ENCODE peak calls at places on chromosomes 1 and 21, in six cellular contexts. K, Q, I, G, D and B are unnamed samples.
A peak's percentile ranks its signal among the peaks of the same experiment; 100 is the strongest.

GRCh38 chr1:44254392-44254791 is 41.1 kb downstream of the DMAP1 start:
- DNase-seq in K (no peak), Q (no peak), I (no peak), G (no peak), D (no peak), B (no peak)

GRCh38 chr1:204503122-204503912 is 8.7 kb upstream of the PIK3C2B start:
- DNase-seq in K (no peak), Q (no peak), I (peak; percentile 82), G (peak; percentile 59), D (no peak), B (peak; percentile 59)

GRCh38 chr1:202586018-202586821 is 124.0 kb downstream of the SYT2 start:
- DNase-seq in K (peak; percentile 69), Q (peak; percentile 58), I (peak; percentile 63), G (no peak), D (no peak), B (no peak)

GRCh38 chr21:35840197-35840799 is 220.0 kb downstream of the SETD4 start:
- DNase-seq in K (peak; percentile 58), Q (no peak), I (peak; percentile 84), G (peak; percentile 68), D (peak; percentile 72), B (peak; percentile 62)

GRCh38 chr1:247740721-247741120 is 2.3 kb downstream of the OR14K1 start:
- DNase-seq in K (no peak), Q (no peak), I (no peak), G (no peak), D (no peak), B (no peak)

GRCh38 chr1:112855152-112855836 is 100.7 kb downstream of the SLC16A1 start:
- DNase-seq in K (no peak), Q (no peak), I (no peak), G (no peak), D (no peak), B (no peak)

GRCh38 chr1:27503033-27503432 is 13.1 kb upstream of the WASF2 start:
- DNase-seq in K (no peak), Q (no peak), I (no peak), G (no peak), D (no peak), B (no peak)

GRCh38 chr1:232493869-232494268 is 136.1 kb downstream of the SIPA1L2 start:
- DNase-seq in K (no peak), Q (no peak), I (no peak), G (no peak), D (no peak), B (no peak)

GRCh38 chr1:229991104-229991513 is 75.9 kb upstream of the GALNT2 start:
- DNase-seq in K (peak; percentile 18), Q (no peak), I (no peak), G (no peak), D (no peak), B (no peak)